ENCODE peak calls at places on chromosomes 11 and 22, in eight cellular contexts. X is stimulated activated CD4-positive, alpha-beta T cell treated with anti-CD3 and anti-CD28 coated beads, Interleukin-15, amount 100 ng/mL, for 24 hours; K is skeletal muscle cell; Z is kidney tubule cell; D is NCI-H1417; M is astrocyte; W is GF-D8; T is AG04450. R is an unnamed sample.

GRCh38 chr22:46463435-46464227 is 73.8 kb downstream of the CELSR1 start:
- DNase-seq in X (no peak), M (no peak), W (no peak), K (no peak), T (no peak), Z (no peak), D (no peak), R (no peak)

GRCh38 chr11:56910046-56910753 is 78.5 kb upstream of the OR5AK2 start:
- DNase-seq in Z (peak), M (no peak), D (no peak), K (no peak), T (no peak), W (no peak), X (no peak), R (no peak)

GRCh38 chr11:69245491-69246345 is 48.2 kb upstream of the MYEOV start:
- DNase-seq in K (no peak), T (no peak), Z (no peak), M (no peak), D (no peak), X (no peak), W (no peak), R (no peak)

GRCh38 chr22:26330971-26331625 is 98.0 kb upstream of the ASPHD2 start:
- DNase-seq in T (no peak), W (no peak), K (peak), Z (peak), X (peak), M (no peak), D (peak), R (no peak)

GRCh38 chr11:44565746-44566558 is 489 bp downstream of the CD82 start:
- DNase-seq in X (no peak), M (no peak), W (no peak), K (no peak), D (no peak), Z (peak), T (no peak), R (no peak)

GRCh38 chr11:28961726-28962125 is 853.5 kb downstream of the METTL15 start:
- DNase-seq in M (no peak), K (no peak), W (no peak), X (no peak), D (no peak), Z (no peak), T (no peak), R (no peak)

GRCh38 chr11:34151916-34152845 is 46.8 kb downstream of the NAT10 start:
- DNase-seq in X (no peak), K (no peak), W (no peak), Z (no peak), M (no peak), T (no peak), D (no peak), R (no peak)

GRCh38 chr11:11372461-11372860 is 19.4 kb upstream of the CSNK2A3 start:
- DNase-seq in W (no peak), T (no peak), M (no peak), K (no peak), D (no peak), X (no peak), Z (no peak), R (no peak)

GRCh38 chr22:29306175-29306829 is at the start of gene GAS2L1:
- DNase-seq in W (peak), K (no peak), M (peak), D (peak), T (peak), Z (peak), X (peak), R (no peak)

GRCh38 chr22:49575703-49576081 is 252.0 kb downstream of the BRD1 start:
- DNase-seq in T (no peak), K (no peak), X (no peak), D (no peak), W (no peak), Z (no peak), M (no peak), R (no peak)

GRCh38 chr22:36376265-36376664 is 11.5 kb downstream of the MYH9 start:
- DNase-seq in K (no peak), T (no peak), X (no peak), M (no peak), Z (no peak), D (no peak), W (no peak), R (no peak)

GRCh38 chr11:132300283-132300682 is 929.9 kb downstream of the NTM start:
- DNase-seq in K (no peak), M (no peak), X (no peak), Z (peak), W (no peak), T (no peak), D (no peak), R (no peak)

GRCh38 chr11:108322666-108323065 is 99.8 kb downstream of the ATM start:
- DNase-seq in X (no peak), M (no peak), W (no peak), T (no peak), D (no peak), K (no peak), Z (no peak), R (no peak)